ENCODE peak calls at places on chromosomes 13 and 19, in four cellular contexts. U is GM12878, D is WTC11, P is K562. K is an unnamed sample.

GRCh38 chr13:108929532-108929931 is 300.1 kb downstream of the MYO16 start:
- DNase-seq in P (no peak), D (no peak), U (no peak), K (no peak)

GRCh38 chr19:31947436-31947835 is 398.0 kb upstream of the ZNF507 start:
- DNase-seq in D (no peak), P (no peak), U (no peak), K (no peak)

GRCh38 chr19:44643605-44644390 is at the start of gene PVR:
- DNase-seq in U (no peak), P (peak), D (peak), K (peak)

GRCh38 chr13:43133792-43134191 is 110.4 kb downstream of the DNAJC15 start:
- DNase-seq in P (no peak), U (no peak), D (peak), K (no peak)

GRCh38 chr13:113491418-113491883 is 940 bp upstream of the DCUN1D2 start:
- DNase-seq in P (peak), D (peak), U (no peak), K (peak)

GRCh38 chr13:48859168-48860105 is 116.3 kb upstream of the FNDC3A start:
- DNase-seq in P (peak), U (no peak), D (no peak), K (no peak)

GRCh38 chr13:46063292-46063691 is 10.7 kb upstream of the ZC3H13 start:
- DNase-seq in U (no peak), P (no peak), D (no peak), K (no peak)

GRCh38 chr13:51957377-51958216 is 53.7 kb downstream of the ATP7B start:
- DNase-seq in P (peak), U (peak), D (no peak), K (no peak)

GRCh38 chr19:13699786-13700185 is 64.5 kb upstream of the MRI1 start:
- DNase-seq in D (no peak), U (no peak), P (no peak), K (no peak)

GRCh38 chr19:44748426-44749254 is at the start of gene BCL3:
- DNase-seq in P (peak), U (no peak), D (no peak), K (peak)

GRCh38 chr19:48419158-48419920 is 25.9 kb downstream of the GRIN2D start:
- DNase-seq in P (peak), U (peak), D (peak), K (peak)

GRCh38 chr19:44585371-44586141 is 27.8 kb upstream of the IGSF23 start:
- DNase-seq in U (no peak), D (no peak), P (no peak), K (no peak)

GRCh38 chr19:51810228-51810627 is 15.3 kb downstream of the FPR3 start:
- DNase-seq in D (no peak), P (peak), U (no peak), K (no peak)

GRCh38 chr13:59681630-59682311 is 482.0 kb downstream of the DIAPH3 start:
- DNase-seq in D (no peak), U (no peak), P (no peak), K (no peak)

GRCh38 chr13:79749556-79749955 is 268.6 kb downstream of the NDFIP2 start:
- DNase-seq in U (no peak), P (no peak), D (no peak), K (no peak)

GRCh38 chr19:32691952-32692726 is 518 bp downstream of the NUDT19 start:
- DNase-seq in D (peak), P (peak), U (no peak), K (peak)

GRCh38 chr19:17510220-17510993 is 1.0 kb upstream of the PGLS start:
- DNase-seq in U (no peak), D (no peak), P (peak), K (no peak)

GRCh38 chr13:36531746-36532486 is 99.6 kb downstream of the CCNA1 start:
- DNase-seq in P (no peak), U (no peak), D (no peak), K (no peak)

GRCh38 chr13:49540552-49540951 is 44.8 kb downstream of the PHF11 start:
- DNase-seq in U (peak), D (no peak), P (peak), K (no peak)

GRCh38 chr13:50991624-50992610 is 82.3 kb downstream of the RNASEH2B start:
- DNase-seq in U (peak), P (no peak), D (no peak), K (no peak)

GRCh38 chr19:13781547-13781946 is 7.3 kb downstream of the C19orf53 start:
- DNase-seq in D (peak), U (no peak), P (peak), K (peak)

DNA sequence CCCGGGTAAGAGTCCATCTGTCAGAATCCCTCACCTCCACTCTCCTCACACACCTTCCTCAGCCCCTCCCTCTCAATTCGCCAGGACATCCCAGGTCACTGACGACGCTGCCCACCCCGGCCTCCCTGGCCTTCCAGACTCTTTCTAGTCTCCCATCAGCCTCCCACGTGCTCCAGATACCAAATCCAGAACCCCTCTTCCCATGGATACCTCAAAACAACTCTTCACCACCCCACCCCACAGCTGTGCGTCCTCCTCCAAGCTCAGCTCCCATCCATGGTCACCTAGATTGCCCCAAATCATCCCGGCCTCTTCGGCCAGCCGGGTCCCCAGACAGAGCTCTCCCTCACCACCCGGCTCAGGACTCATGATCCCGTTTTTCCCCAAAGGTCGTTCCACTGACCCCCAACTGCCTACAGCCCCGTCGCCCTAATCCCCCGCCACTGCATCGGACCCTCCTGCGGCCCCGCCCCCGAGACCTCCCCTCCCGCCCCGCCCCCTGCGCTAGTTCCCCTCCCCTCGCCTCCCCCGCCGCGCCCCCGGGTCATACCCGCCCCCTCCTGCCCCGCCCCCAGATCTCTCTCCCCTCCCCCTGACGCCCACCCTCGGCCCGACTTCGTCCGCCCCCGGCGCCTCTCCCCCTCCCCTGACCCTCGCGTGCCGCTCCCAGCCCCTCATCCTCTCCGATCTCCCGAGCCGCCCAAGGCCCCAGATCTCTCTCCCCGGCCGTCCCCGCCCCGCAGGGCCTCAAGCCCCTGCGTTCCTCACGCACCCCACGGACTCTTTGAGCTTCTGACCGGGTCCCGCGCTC is 546 bp downstream of the UBXN6 start:
- DNase-seq in U (no peak), D (peak), P (peak), K (peak)
- TF ChIP-seq USF1 in U (no peak), D (no peak), P (no peak), K (no peak)

GRCh38 chr19:19280561-19280960 is 7.5 kb upstream of the TM6SF2 start:
- DNase-seq in D (no peak), P (no peak), U (no peak), K (no peak)
- TF ChIP-seq USF1 in D (no peak), P (no peak), U (no peak), K (no peak)

DNA sequence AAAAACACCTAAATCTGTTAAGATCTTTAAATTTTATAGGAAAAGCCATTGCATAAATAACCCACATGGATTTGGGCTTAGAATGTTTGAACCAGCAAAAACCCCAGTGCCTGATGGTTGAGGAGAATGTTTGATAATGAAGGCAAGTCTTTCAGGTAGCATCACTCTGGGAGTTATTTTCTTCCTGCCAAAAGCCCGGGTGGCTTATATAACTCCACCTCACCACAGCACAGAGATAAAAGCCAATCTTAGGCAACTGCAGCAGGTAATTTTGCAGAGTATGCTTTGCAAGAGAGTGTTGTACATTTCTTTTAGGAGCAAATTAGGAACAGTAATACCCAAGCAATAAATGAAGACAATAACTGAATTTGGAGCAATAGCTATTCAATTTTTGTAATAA is 7.8 kb upstream of the WASF3 start:
- DNase-seq in D (no peak), P (no peak), U (no peak), K (no peak)
- TF ChIP-seq USF1 in D (no peak), P (no peak), U (no peak), K (no peak)

GRCh38 chr19:55620410-55620809 is 4.0 kb downstream of the ZNF784 start:
- DNase-seq in D (no peak), U (no peak), P (no peak), K (no peak)
- TF ChIP-seq USF1 in D (no peak), U (no peak), P (no peak), K (no peak)

GRCh38 chr13:97339019-97339988 is 94.7 kb upstream of the RAP2A start:
- DNase-seq in D (no peak), P (peak), U (no peak), K (no peak)

GRCh38 chr13:97341135-97341534 is 92.8 kb upstream of the RAP2A start:
- DNase-seq in D (no peak), U (no peak), P (no peak), K (no peak)

GRCh38 chr13:97338571-97338970 is 95.4 kb upstream of the RAP2A start:
- DNase-seq in D (no peak), U (no peak), P (no peak), K (no peak)

GRCh38 chr13:97340399-97340798 is 93.6 kb upstream of the RAP2A start:
- DNase-seq in D (no peak), U (no peak), P (peak), K (no peak)

GRCh38 chr13:97339989-97340361 is 94.0 kb upstream of the RAP2A start:
- DNase-seq in D (no peak), U (no peak), P (no peak), K (no peak)
- TF ChIP-seq USF1 in D (no peak), U (no peak), P (no peak), K (no peak)

GRCh38 chr19:2392366-2392765 is 32.3 kb downstream of the TMPRSS9 start:
- DNase-seq in U (no peak), D (no peak), P (no peak), K (no peak)
- TF ChIP-seq USF1 in U (no peak), D (no peak), P (no peak), K (no peak)

GRCh38 chr19:45862564-45863334 is at the start of gene SYMPK:
- DNase-seq in U (peak), D (peak), P (peak), K (peak)
- TF ChIP-seq USF1 in U (peak), D (peak), P (peak), K (no peak)

DNA sequence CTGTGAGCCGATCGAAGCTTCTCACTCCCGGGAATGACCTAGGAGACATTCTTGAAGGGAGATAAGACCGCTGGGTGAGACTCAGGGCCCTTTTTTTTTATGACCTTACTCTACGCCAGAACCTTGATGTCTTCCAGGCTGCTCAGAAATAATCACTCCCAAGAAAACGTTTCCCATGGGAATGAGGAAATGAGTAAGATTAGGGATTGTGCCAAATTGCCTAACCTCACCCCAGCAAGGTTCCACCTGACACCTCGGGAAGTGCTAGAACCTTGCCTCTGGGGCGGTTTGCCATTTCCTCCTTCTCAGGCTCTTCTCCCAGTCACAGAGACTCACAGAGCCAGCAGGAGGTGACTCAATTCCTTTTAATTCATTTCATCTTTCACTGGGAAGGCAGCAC is 2.3 kb downstream of the SLC46A3 start:
- DNase-seq in P (peak), D (no peak), U (no peak), K (no peak)
- TF ChIP-seq USF1 in P (no peak), D (no peak), U (no peak), K (no peak)

GRCh38 chr13:110322126-110322827 is 15.2 kb downstream of the COL4A2 start:
- DNase-seq in U (no peak), P (no peak), D (no peak), K (no peak)
- TF ChIP-seq USF1 in U (no peak), P (no peak), D (no peak), K (no peak)